ENCODE peak calls at places on chromosomes 4 and X, in seven cellular contexts. H is HepG2, I is HCT116, N is H1, E is GM12878, R is K562, D is SK-N-SH. P is an unnamed sample.

GRCh38 chr4:119314356-119314755 is 7.6 kb downstream of the FABP2 start:
- DNase-seq in R (no peak), H (peak; percentile 41), E (no peak), I (no peak), N (no peak), D (no peak), P (peak; percentile 71)

GRCh38 chrX:69616520-69617203 is 749 bp downstream of the EDA start:
- DNase-seq in H (peak; percentile 0), I (no peak), R (no peak), D (peak; percentile 12), N (no peak), E (no peak), P (no peak)

GRCh38 chrX:68433155-68433980 is at the start of gene OPHN1:
- DNase-seq in N (peak; percentile 71), I (peak; percentile 55), D (peak; percentile 70), R (peak; percentile 59), E (no peak), H (peak; percentile 29), P (peak; percentile 87)

GRCh38 chr4:54015421-54016065 is 48.9 kb downstream of the CHIC2 start:
- DNase-seq in H (no peak), E (no peak), R (no peak), D (no peak), I (no peak), N (no peak), P (no peak)

GRCh38 chr4:74546020-74546419 is 101.1 kb downstream of the AREG start:
- DNase-seq in H (no peak), D (no peak), R (no peak), E (no peak), N (no peak), I (no peak), P (no peak)

GRCh38 chrX:10381218-10381617 is 224.4 kb downstream of the CLCN4 start:
- DNase-seq in D (no peak), H (no peak), R (no peak), N (no peak), E (no peak), I (no peak), P (peak; percentile 15)

GRCh38 chr4:84648863-84649647 is 66.1 kb downstream of the CDS1 start:
- DNase-seq in N (no peak), D (no peak), E (no peak), I (no peak), H (no peak), R (no peak), P (no peak)

GRCh38 chrX:155293771-155294170 is 29.5 kb upstream of the RAB39B start:
- DNase-seq in D (no peak), R (no peak), N (no peak), E (no peak), I (no peak), H (peak; percentile 10), P (no peak)

GRCh38 chrX:643911-644303 is 13.3 kb downstream of the SHOX start:
- DNase-seq in E (no peak), R (no peak), D (peak; percentile 23), H (no peak), I (no peak), N (no peak), P (no peak)

GRCh38 chr4:61462451-61463326 is 262.6 kb downstream of the ADGRL3 start:
- DNase-seq in I (no peak), D (no peak), H (peak; percentile 84), E (no peak), R (no peak), N (no peak), P (no peak)

DNA sequence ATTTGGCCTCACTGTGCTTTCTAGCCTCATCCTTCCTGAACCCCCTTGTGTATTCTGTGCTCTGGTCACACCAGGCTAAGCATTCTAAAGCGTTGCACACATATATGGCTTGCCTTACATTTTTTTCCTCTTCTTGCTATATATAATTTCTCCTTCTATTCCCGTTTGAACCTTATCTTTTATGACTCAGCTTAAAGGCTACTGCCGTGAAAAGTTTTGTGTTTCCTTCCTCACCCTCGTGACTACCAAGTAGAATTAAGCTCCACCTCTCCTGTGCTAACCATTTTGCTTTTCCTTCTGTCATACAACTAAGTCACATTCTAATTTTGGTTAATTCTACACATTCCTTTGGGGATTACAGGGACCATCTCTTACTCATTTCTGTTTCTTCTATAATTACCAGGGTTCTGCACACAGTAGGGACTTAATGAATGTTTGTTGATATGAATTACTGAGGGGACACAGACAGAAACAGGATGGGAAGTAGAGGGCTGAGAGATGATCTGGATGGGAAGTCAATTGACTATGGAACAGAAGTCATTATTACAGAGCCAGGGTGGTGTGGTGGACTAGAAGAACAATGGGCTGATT is 67.1 kb downstream of the DOCK11 start:
- DNase-seq in D (no peak), H (no peak), N (no peak), R (peak; percentile 20), I (no peak), E (no peak), P (no peak)
- TF ChIP-seq JUND in D (no peak), H (no peak), N (no peak), R (peak; percentile 74), I (no peak), E (no peak), P (no peak)

GRCh38 chr4:19580090-19580489 is 671.6 kb upstream of the SLIT2 start:
- DNase-seq in R (no peak), E (no peak), H (no peak), D (no peak), I (no peak), N (no peak), P (no peak)
- TF ChIP-seq JUND in R (no peak), E (no peak), H (no peak), D (no peak), I (no peak), N (no peak), P (no peak)

GRCh38 chr4:146975535-146975934 is 29.9 kb upstream of the TTC29 start:
- DNase-seq in D (no peak), E (no peak), N (no peak), R (no peak), H (no peak), I (no peak), P (no peak)

GRCh38 chr4:146981651-146982050 is 36.0 kb upstream of the TTC29 start:
- DNase-seq in D (no peak), N (no peak), I (no peak), R (no peak), H (no peak), E (no peak), P (no peak)

GRCh38 chr4:146976145-146976544 is 30.5 kb upstream of the TTC29 start:
- DNase-seq in R (no peak), I (no peak), D (no peak), H (no peak), E (no peak), N (no peak), P (no peak)

GRCh38 chr4:146978641-146979040 is 33.0 kb upstream of the TTC29 start:
- DNase-seq in N (no peak), D (no peak), H (no peak), R (no peak), E (no peak), I (no peak), P (no peak)
- TF ChIP-seq JUND in N (no peak), D (no peak), H (no peak), R (no peak), E (no peak), I (no peak), P (no peak)

GRCh38 chrX:40527543-40527942 is 53.2 kb upstream of the ATP6AP2 start:
- DNase-seq in H (no peak), R (no peak), E (no peak), I (no peak), D (no peak), N (no peak), P (no peak)

GRCh38 chrX:40526412-40526811 is 54.4 kb upstream of the ATP6AP2 start:
- DNase-seq in E (no peak), N (no peak), R (no peak), I (no peak), H (no peak), D (no peak), P (no peak)

GRCh38 chrX:40531056-40531826 is 49.5 kb upstream of the ATP6AP2 start:
- DNase-seq in D (no peak), H (no peak), E (no peak), R (no peak), N (no peak), I (no peak), P (no peak)

DNA sequence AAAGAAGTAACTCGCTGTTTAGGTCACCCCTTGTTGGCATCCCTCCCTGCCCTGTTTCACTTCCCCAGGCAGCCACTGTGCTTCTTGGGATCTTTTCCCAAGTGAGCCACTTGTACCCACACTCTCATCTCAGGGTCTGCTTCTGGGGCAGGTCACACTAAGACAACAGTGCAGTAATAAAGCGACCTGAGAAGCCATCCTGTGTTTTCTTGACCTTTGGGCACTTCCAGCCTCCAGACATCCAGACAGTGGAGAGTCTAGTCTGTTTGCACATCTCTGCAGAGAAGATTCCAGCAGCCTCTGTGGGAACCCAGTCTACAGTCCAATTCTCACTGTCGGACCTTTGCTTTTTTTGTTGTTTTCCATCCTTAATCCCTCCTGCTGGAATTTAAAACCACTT is 50.3 kb upstream of the ATP6AP2 start:
- DNase-seq in N (no peak), I (no peak), D (no peak), H (peak; percentile 4), R (no peak), E (no peak), P (peak; percentile 69)
- TF ChIP-seq JUND in N (no peak), I (no peak), D (no peak), H (no peak), R (no peak), E (no peak), P (no peak)

GRCh38 chrX:41604154-41604553 is 84.6 kb upstream of the GPR34 start:
- DNase-seq in R (no peak), D (no peak), I (no peak), H (no peak), N (no peak), E (no peak), P (no peak)

GRCh38 chrX:41602946-41603345 is 85.8 kb upstream of the GPR34 start:
- DNase-seq in I (no peak), R (no peak), E (no peak), H (no peak), N (no peak), D (no peak), P (no peak)

GRCh38 chrX:41607264-41607832 is 81.4 kb upstream of the GPR34 start:
- DNase-seq in D (no peak), E (no peak), I (no peak), N (no peak), R (peak; percentile 20), H (no peak), P (no peak)

GRCh38 chrX:41603591-41603990 is 85.2 kb upstream of the GPR34 start:
- DNase-seq in H (no peak), D (no peak), E (no peak), R (no peak), N (no peak), I (no peak), P (no peak)

GRCh38 chrX:41605144-41605543 is 83.6 kb upstream of the GPR34 start:
- DNase-seq in I (no peak), D (no peak), H (no peak), R (no peak), E (no peak), N (no peak), P (no peak)
- TF ChIP-seq JUND in I (no peak), D (no peak), H (no peak), R (no peak), E (no peak), N (peak; percentile 71), P (no peak)

GRCh38 chrX:18353931-18354368 is 538 bp downstream of the SCML2 start:
- DNase-seq in H (peak; percentile 7), R (peak; percentile 48), N (peak; percentile 54), D (peak; percentile 70), I (no peak), E (no peak), P (peak; percentile 16)
- TF ChIP-seq JUND in H (no peak), R (no peak), N (no peak), D (no peak), I (no peak), E (no peak), P (no peak)

GRCh38 chrX:110145854-110146253 is 142.9 kb downstream of the TMEM164 start:
- DNase-seq in D (peak; percentile 23), E (no peak), H (no peak), R (peak; percentile 30), N (no peak), I (no peak), P (no peak)
- TF ChIP-seq JUND in D (no peak), E (no peak), H (no peak), R (no peak), N (no peak), I (no peak), P (no peak)

P was measured in T47D.